ENCODE peak calls at places on chromosome 11, in six cellular contexts. L, S, K, X, I and Z are unnamed samples.

GRCh38 chr11:116580828-116581227 is 192.0 kb downstream of the BUD13 start:
- DNase-seq in L (no peak), S (no peak), K (no peak), X (no peak), I (no peak), Z (no peak)

GRCh38 chr11:3093281-3094191 is 36.3 kb upstream of the CARS1 start:
- DNase-seq in L (no peak), S (peak), K (no peak), X (peak), I (peak), Z (no peak)

GRCh38 chr11:123302751-123303195 is 107.7 kb upstream of the CLMP start:
- DNase-seq in L (no peak), S (no peak), K (peak), X (no peak), I (no peak), Z (peak)

GRCh38 chr11:103652013-103652412 is 384.4 kb upstream of the DDI1 start:
- DNase-seq in L (no peak), S (no peak), K (no peak), X (no peak), I (no peak), Z (peak)

GRCh38 chr11:96391698-96392307 is 2.0 kb downstream of the JRKL start:
- DNase-seq in L (no peak), S (no peak), K (no peak), X (no peak), I (no peak), Z (no peak)

GRCh38 chr11:12598330-12599256 is 75.6 kb upstream of the TEAD1 start:
- DNase-seq in L (no peak), S (no peak), K (no peak), X (no peak), I (no peak), Z (peak)

GRCh38 chr11:44943696-44944095 is 7.0 kb downstream of the TP53I11 start:
- DNase-seq in L (no peak), S (no peak), K (no peak), X (no peak), I (no peak), Z (no peak)

GRCh38 chr11:115159122-115159665 is 345.0 kb downstream of the CADM1 start:
- DNase-seq in L (no peak), S (no peak), K (no peak), X (no peak), I (no peak), Z (no peak)

GRCh38 chr11:3154001-3154599 is 11.0 kb downstream of the OSBPL5 start:
- DNase-seq in L (no peak), S (no peak), K (no peak), X (peak), I (no peak), Z (no peak)

GRCh38 chr11:2462986-2463765 is 18.4 kb downstream of the KCNQ1 start:
- DNase-seq in L (no peak), S (no peak), K (no peak), X (no peak), I (peak), Z (no peak)

GRCh38 chr11:27875480-27876208 is 175.4 kb upstream of the BDNF start:
- DNase-seq in L (no peak), S (no peak), K (no peak), X (no peak), I (no peak), Z (no peak)

GRCh38 chr11:70024773-70025045 is 53.4 kb upstream of the ANO1 start:
- DNase-seq in L (no peak), S (no peak), K (no peak), X (no peak), I (no peak), Z (no peak)

GRCh38 chr11:10379433-10379832 is 74.6 kb downstream of the ADM start:
- DNase-seq in L (no peak), S (no peak), K (no peak), X (no peak), I (no peak), Z (peak)

GRCh38 chr11:10381730-10382129 is 73.3 kb upstream of the AMPD3 start:
- DNase-seq in L (no peak), S (no peak), K (no peak), X (no peak), I (no peak), Z (peak)

GRCh38 chr11:10380921-10381320 is 74.1 kb upstream of the AMPD3 start:
- DNase-seq in L (no peak), S (no peak), K (no peak), X (no peak), I (no peak), Z (no peak)

GRCh38 chr11:10379871-10380568 is 75.0 kb upstream of the AMPD3 start:
- DNase-seq in L (no peak), S (no peak), K (no peak), X (no peak), I (no peak), Z (peak)

DNA sequence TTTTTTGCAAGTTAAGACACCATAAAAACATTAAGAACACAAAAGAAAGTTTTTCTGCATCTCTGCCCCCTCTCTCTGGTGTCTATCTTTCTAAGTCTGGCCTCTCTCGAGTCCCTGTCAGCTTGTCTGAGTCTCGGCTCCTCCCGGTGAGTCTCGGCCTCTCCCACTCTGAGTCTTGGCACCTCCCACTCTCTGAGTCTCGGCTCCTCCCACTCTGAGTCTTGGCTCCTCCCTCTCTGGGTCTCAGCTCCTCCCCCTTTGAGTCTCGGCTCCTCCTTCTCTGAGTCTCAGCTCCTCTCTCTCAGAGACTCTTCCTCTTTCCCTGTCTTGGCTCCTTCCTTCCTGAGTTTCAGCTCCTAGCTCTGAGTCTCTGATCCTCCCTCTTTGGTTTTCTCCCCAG is 72.5 kb upstream of the AMPD3 start:
- DNase-seq in L (no peak), S (peak), K (no peak), X (peak), I (no peak), Z (no peak)
- TF ChIP-seq BHLHE40 in L (no peak), S (no peak), K (no peak), X (no peak), I (no peak), Z (no peak)

GRCh38 chr11:118199135-118199534 is 22.7 kb upstream of the SCN2B start:
- DNase-seq in L (no peak), S (no peak), K (no peak), X (no peak), I (no peak), Z (no peak)

GRCh38 chr11:118198370-118198769 is 21.9 kb upstream of the SCN2B start:
- DNase-seq in L (peak), S (peak), K (no peak), X (peak), I (peak), Z (peak)

GRCh38 chr11:118200901-118201680 is 23.7 kb downstream of the JAML start:
- DNase-seq in L (no peak), S (no peak), K (no peak), X (no peak), I (no peak), Z (no peak)

GRCh38 chr11:118201966-118202365 is 22.8 kb downstream of the JAML start:
- DNase-seq in L (no peak), S (no peak), K (no peak), X (no peak), I (no peak), Z (no peak)

GRCh38 chr11:118200497-118200896 is 24.1 kb upstream of the SCN2B start:
- DNase-seq in L (no peak), S (no peak), K (no peak), X (no peak), I (no peak), Z (no peak)
- TF ChIP-seq BHLHE40 in L (no peak), S (no peak), K (no peak), X (no peak), I (no peak), Z (no peak)

GRCh38 chr11:105000797-105001196 is 22.2 kb downstream of the CASP5 start:
- DNase-seq in L (no peak), S (peak), K (peak), X (peak), I (no peak), Z (no peak)

GRCh38 chr11:104999716-105000115 is 23.3 kb downstream of the CASP5 start:
- DNase-seq in L (no peak), S (no peak), K (no peak), X (no peak), I (no peak), Z (peak)

GRCh38 chr11:104997288-104997687 is 25.7 kb downstream of the CASP5 start:
- DNase-seq in L (no peak), S (no peak), K (no peak), X (no peak), I (no peak), Z (no peak)

GRCh38 chr11:105003151-105003550 is 19.8 kb downstream of the CASP5 start:
- DNase-seq in L (no peak), S (no peak), K (no peak), X (no peak), I (no peak), Z (no peak)

DNA sequence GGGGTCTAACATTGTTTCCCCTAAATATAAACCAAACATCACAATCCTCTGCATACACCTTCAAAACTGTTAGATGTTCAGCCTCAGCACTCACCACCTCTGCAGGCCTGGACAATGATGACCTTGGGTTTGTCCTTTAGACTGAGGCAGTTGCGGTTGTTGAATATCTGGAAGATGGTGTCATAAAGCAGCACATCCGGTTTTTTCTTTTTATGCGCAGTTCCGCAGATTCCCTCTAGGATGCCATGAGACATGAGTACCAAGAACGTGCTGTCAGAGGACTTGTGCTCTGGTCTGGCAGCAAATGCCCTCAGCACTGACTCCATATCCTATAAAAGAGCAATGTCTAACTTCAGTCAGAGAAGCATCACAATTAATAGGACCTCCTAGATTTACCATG is 22.8 kb downstream of the CASP5 start:
- DNase-seq in L (no peak), S (peak), K (no peak), X (no peak), I (peak), Z (no peak)
- TF ChIP-seq BHLHE40 in L (no peak), S (no peak), K (no peak), X (no peak), I (peak), Z (no peak)

GRCh38 chr11:34585870-34586654 is 34.8 kb upstream of the EHF start:
- DNase-seq in L (peak), S (peak), K (peak), X (peak), I (peak), Z (peak)
- TF ChIP-seq BHLHE40 in L (no peak), S (no peak), K (no peak), X (peak), I (no peak), Z (no peak)